ENCODE peak calls at places on chromosomes 11 and 22, in eight cellular contexts. Z, B, C, T, I, U, X and P are unnamed samples.

GRCh38 chr22:43530864-43531201 is 119.0 kb downstream of the MPPED1 start:
- DNase-seq in Z (no peak), B (no peak), C (no peak), T (no peak), I (no peak), U (no peak), X (no peak), P (no peak)

GRCh38 chr11:72209101-72209500 is 7.5 kb upstream of the FOLR2 start:
- DNase-seq in Z (no peak), B (no peak), C (no peak), T (no peak), I (no peak), U (no peak), X (peak; percentile 24), P (no peak)

GRCh38 chr11:65594991-65595920 is at the start of gene KCNK7:
- DNase-seq in Z (no peak), B (no peak), C (no peak), T (no peak), I (no peak), U (no peak), X (no peak), P (no peak)

GRCh38 chr11:35615911-35616900 is 2.1 kb upstream of the FJX1 start:
- DNase-seq in Z (peak; percentile 51), B (peak; percentile 51), C (peak; percentile 66), T (no peak), I (peak; percentile 79), U (no peak), X (no peak), P (no peak)

GRCh38 chr22:29710922-29711593 is 8.7 kb upstream of the CABP7 start:
- DNase-seq in Z (peak; percentile 59), B (no peak), C (no peak), T (no peak), I (no peak), U (no peak), X (peak; percentile 33), P (no peak)

GRCh38 chr22:24319451-24319850 is 48.8 kb downstream of the SPECC1L start:
- DNase-seq in Z (no peak), B (no peak), C (peak; percentile 30), T (no peak), I (no peak), U (no peak), X (no peak), P (no peak)

GRCh38 chr11:77471520-77472234 is 2.2 kb downstream of the PAK1 start:
- DNase-seq in Z (peak; percentile 5), B (peak; percentile 35), C (peak; percentile 14), T (peak; percentile 3), I (no peak), U (no peak), X (peak; percentile 72), P (no peak)

GRCh38 chr22:50672041-50672440 is 582 bp upstream of the SHANK3 start:
- DNase-seq in Z (no peak), B (no peak), C (no peak), T (no peak), I (no peak), U (no peak), X (no peak), P (no peak)

GRCh38 chr11:129996113-129996870 is 6.3 kb downstream of the PRDM10 start:
- DNase-seq in Z (no peak), B (no peak), C (no peak), T (no peak), I (no peak), U (no peak), X (no peak), P (no peak)

GRCh38 chr22:36334838-36335603 is 52.7 kb downstream of the MYH9 start:
- DNase-seq in Z (no peak), B (no peak), C (peak; percentile 87), T (peak; percentile 51), I (peak; percentile 49), U (no peak), X (no peak), P (no peak)

GRCh38 chr11:14413307-14414072 is 54.5 kb upstream of the RRAS2 start:
- DNase-seq in Z (no peak), B (no peak), C (peak; percentile 87), T (no peak), I (no peak), U (peak; percentile 30), X (no peak), P (no peak)

GRCh38 chr11:2804701-2805387 is 80.7 kb downstream of the CDKN1C start:
- DNase-seq in Z (no peak), B (no peak), C (no peak), T (no peak), I (no peak), U (no peak), X (peak; percentile 21), P (no peak)

GRCh38 chr11:119356349-119357031 is 10.0 kb upstream of the MFRP start:
- DNase-seq in Z (no peak), B (peak; percentile 79), C (peak; percentile 72), T (peak; percentile 64), I (peak; percentile 63), U (no peak), X (peak; percentile 85), P (peak; percentile 57)

GRCh38 chr11:74257934-74258553 is 53.4 kb downstream of the P4HA3 start:
- DNase-seq in Z (no peak), B (no peak), C (no peak), T (no peak), I (no peak), U (no peak), X (peak; percentile 71), P (no peak)

GRCh38 chr11:33734441-33735165 is 1.6 kb downstream of the CD59 start:
- DNase-seq in Z (no peak), B (no peak), C (peak; percentile 29), T (no peak), I (no peak), U (no peak), X (peak; percentile 55), P (no peak)

GRCh38 chr11:74084796-74085541 is 76.1 kb upstream of the UCP3 start:
- DNase-seq in Z (no peak), B (no peak), C (peak; percentile 39), T (no peak), I (no peak), U (no peak), X (no peak), P (no peak)